ENCODE peak calls at places on chromosomes 11 and 22, in four cellular contexts. One of them, this sample, is unnamed.

GRCh38 chr22:44802071-44802700 is 49.8 kb downstream of the ARHGAP8 start:
- DNase-seq in non-pigmented ciliary epithelial cell: no peak
- DNase-seq in fibroblast of the aortic adventitia: no peak
- DNase-seq in NCI-H1436: no peak
- DNase-seq in this sample: no peak

GRCh38 chr11:121696177-121696863 is 243.6 kb upstream of the SORL1-AS1 start:
- DNase-seq in non-pigmented ciliary epithelial cell: no peak
- DNase-seq in fibroblast of the aortic adventitia: peak
- DNase-seq in NCI-H1436: no peak
- DNase-seq in this sample: peak

GRCh38 chr22:48760481-48761238 is 1067.0 kb downstream of the BRD1 start:
- DNase-seq in non-pigmented ciliary epithelial cell: no peak
- DNase-seq in fibroblast of the aortic adventitia: no peak
- DNase-seq in NCI-H1436: no peak
- DNase-seq in this sample: no peak

GRCh38 chr11:76807206-76807875 is 24.2 kb downstream of the TSKU start:
- DNase-seq in non-pigmented ciliary epithelial cell: no peak
- DNase-seq in fibroblast of the aortic adventitia: peak
- DNase-seq in NCI-H1436: peak
- DNase-seq in this sample: peak

GRCh38 chr11:27390959-27391326 is 27.9 kb upstream of the CCDC34 start:
- DNase-seq in non-pigmented ciliary epithelial cell: peak
- DNase-seq in fibroblast of the aortic adventitia: peak
- DNase-seq in NCI-H1436: no peak
- DNase-seq in this sample: no peak

GRCh38 chr22:50703726-50704509 is 31.3 kb downstream of the SHANK3 start:
- DNase-seq in non-pigmented ciliary epithelial cell: no peak
- DNase-seq in fibroblast of the aortic adventitia: no peak
- DNase-seq in NCI-H1436: no peak
- DNase-seq in this sample: no peak

GRCh38 chr11:16981651-16982194 is 32.5 kb downstream of the PLEKHA7 start:
- DNase-seq in non-pigmented ciliary epithelial cell: peak
- DNase-seq in fibroblast of the aortic adventitia: peak
- DNase-seq in NCI-H1436: no peak
- DNase-seq in this sample: no peak

GRCh38 chr11:106076421-106076922 is 675 bp downstream of the KBTBD3 start:
- DNase-seq in non-pigmented ciliary epithelial cell: no peak
- DNase-seq in fibroblast of the aortic adventitia: no peak
- DNase-seq in NCI-H1436: no peak
- DNase-seq in this sample: no peak

GRCh38 chr11:121351089-121351488 is 58.5 kb downstream of the SC5D start:
- DNase-seq in non-pigmented ciliary epithelial cell: no peak
- DNase-seq in fibroblast of the aortic adventitia: no peak
- DNase-seq in NCI-H1436: no peak
- DNase-seq in this sample: no peak

GRCh38 chr11:108672113-108672512 is 7.2 kb downstream of the DDX10 start:
- DNase-seq in non-pigmented ciliary epithelial cell: peak
- DNase-seq in fibroblast of the aortic adventitia: peak
- DNase-seq in NCI-H1436: no peak
- DNase-seq in this sample: no peak

GRCh38 chr22:32016081-32016480 is 27.0 kb upstream of the SLC5A1 start:
- DNase-seq in non-pigmented ciliary epithelial cell: no peak
- DNase-seq in fibroblast of the aortic adventitia: no peak
- DNase-seq in NCI-H1436: no peak
- DNase-seq in this sample: no peak

GRCh38 chr11:93017821-93018690 is 48.6 kb downstream of the MTNR1B start:
- DNase-seq in non-pigmented ciliary epithelial cell: no peak
- DNase-seq in fibroblast of the aortic adventitia: peak
- DNase-seq in NCI-H1436: no peak
- DNase-seq in this sample: no peak

GRCh38 chr22:40920526-40920925 is 30.7 kb upstream of the RBX1 start:
- DNase-seq in non-pigmented ciliary epithelial cell: no peak
- DNase-seq in fibroblast of the aortic adventitia: no peak
- DNase-seq in NCI-H1436: no peak
- DNase-seq in this sample: no peak

GRCh38 chr11:55966391-55966790 is 3.4 kb downstream of the OR10AG1 start:
- DNase-seq in non-pigmented ciliary epithelial cell: no peak
- DNase-seq in fibroblast of the aortic adventitia: no peak
- DNase-seq in NCI-H1436: no peak
- DNase-seq in this sample: no peak

GRCh38 chr11:72573380-72573949 is 100.8 kb downstream of the PDE2A start:
- DNase-seq in non-pigmented ciliary epithelial cell: no peak
- DNase-seq in fibroblast of the aortic adventitia: peak
- DNase-seq in NCI-H1436: peak
- DNase-seq in this sample: no peak

GRCh38 chr11:14270690-14271542 is 88.1 kb downstream of the RRAS2 start:
- DNase-seq in non-pigmented ciliary epithelial cell: no peak
- DNase-seq in fibroblast of the aortic adventitia: no peak
- DNase-seq in NCI-H1436: no peak
- DNase-seq in this sample: no peak

GRCh38 chr11:125075900-125076317 is 12.8 kb downstream of the SLC37A2 start:
- DNase-seq in non-pigmented ciliary epithelial cell: no peak
- DNase-seq in fibroblast of the aortic adventitia: no peak
- DNase-seq in NCI-H1436: no peak
- DNase-seq in this sample: no peak

GRCh38 chr11:42344204-42344792 is 884.8 kb upstream of the LRRC4C start:
- DNase-seq in non-pigmented ciliary epithelial cell: no peak
- DNase-seq in fibroblast of the aortic adventitia: no peak
- DNase-seq in NCI-H1436: no peak
- DNase-seq in this sample: no peak

GRCh38 chr11:33713162-33713913 is 12.7 kb upstream of the C11orf91 start:
- DNase-seq in non-pigmented ciliary epithelial cell: no peak
- DNase-seq in fibroblast of the aortic adventitia: peak
- DNase-seq in NCI-H1436: no peak
- DNase-seq in this sample: no peak

GRCh38 chr11:63620928-63621539 is 6.8 kb upstream of the PLAAT3 start:
- DNase-seq in non-pigmented ciliary epithelial cell: no peak
- DNase-seq in fibroblast of the aortic adventitia: no peak
- DNase-seq in NCI-H1436: peak
- DNase-seq in this sample: no peak

GRCh38 chr11:27938011-27938410 is 169.9 kb downstream of the KIF18A start:
- DNase-seq in non-pigmented ciliary epithelial cell: no peak
- DNase-seq in fibroblast of the aortic adventitia: peak
- DNase-seq in NCI-H1436: no peak
- DNase-seq in this sample: no peak

GRCh38 chr11:58675344-58676155 is 53.1 kb downstream of the CNTF start:
- DNase-seq in non-pigmented ciliary epithelial cell: peak
- DNase-seq in fibroblast of the aortic adventitia: peak
- DNase-seq in NCI-H1436: peak
- DNase-seq in this sample: peak

GRCh38 chr11:73980001-73980960 is 2.4 kb downstream of the UCP2 start:
- DNase-seq in non-pigmented ciliary epithelial cell: no peak
- DNase-seq in fibroblast of the aortic adventitia: no peak
- DNase-seq in NCI-H1436: peak
- DNase-seq in this sample: no peak

GRCh38 chr22:44555597-44555996 is 57.6 kb upstream of the RTL6 start:
- DNase-seq in non-pigmented ciliary epithelial cell: no peak
- DNase-seq in fibroblast of the aortic adventitia: no peak
- DNase-seq in NCI-H1436: no peak
- DNase-seq in this sample: no peak

GRCh38 chr22:31911565-31912401 is 32.6 kb upstream of the YWHAH start:
- DNase-seq in non-pigmented ciliary epithelial cell: no peak
- DNase-seq in fibroblast of the aortic adventitia: peak
- DNase-seq in NCI-H1436: no peak
- DNase-seq in this sample: no peak

GRCh38 chr11:14969922-14970323 is 2.2 kb downstream of the CALCA start:
- DNase-seq in non-pigmented ciliary epithelial cell: no peak
- DNase-seq in fibroblast of the aortic adventitia: peak
- DNase-seq in NCI-H1436: peak
- DNase-seq in this sample: no peak

GRCh38 chr11:1988667-1989317 is 8.8 kb downstream of the H19 start:
- DNase-seq in non-pigmented ciliary epithelial cell: no peak
- DNase-seq in fibroblast of the aortic adventitia: no peak
- DNase-seq in NCI-H1436: no peak
- DNase-seq in this sample: no peak

GRCh38 chr22:38762607-38763006 is 6.8 kb upstream of the SUN2 start:
- DNase-seq in non-pigmented ciliary epithelial cell: no peak
- DNase-seq in fibroblast of the aortic adventitia: no peak
- DNase-seq in NCI-H1436: peak
- DNase-seq in this sample: no peak

GRCh38 chr22:19178065-19178658 is 374 bp downstream of the SLC25A1 start:
- DNase-seq in non-pigmented ciliary epithelial cell: no peak
- DNase-seq in fibroblast of the aortic adventitia: peak
- DNase-seq in NCI-H1436: peak
- DNase-seq in this sample: no peak

GRCh38 chr11:93221539-93221938 is 23.7 kb upstream of the SLC36A4 start:
- DNase-seq in non-pigmented ciliary epithelial cell: no peak
- DNase-seq in fibroblast of the aortic adventitia: no peak
- DNase-seq in NCI-H1436: peak
- DNase-seq in this sample: peak

GRCh38 chr11:46353706-46354105 is 6.4 kb downstream of the DGKZ start:
- DNase-seq in non-pigmented ciliary epithelial cell: no peak
- DNase-seq in fibroblast of the aortic adventitia: no peak
- DNase-seq in NCI-H1436: no peak
- DNase-seq in this sample: no peak

GRCh38 chr11:45400594-45400993 is 114.5 kb upstream of the SYT13 start:
- DNase-seq in non-pigmented ciliary epithelial cell: peak
- DNase-seq in fibroblast of the aortic adventitia: peak
- DNase-seq in NCI-H1436: no peak
- DNase-seq in this sample: no peak

GRCh38 chr11:88041679-88042078 is 133.6 kb downstream of the RAB38 start:
- DNase-seq in non-pigmented ciliary epithelial cell: no peak
- DNase-seq in fibroblast of the aortic adventitia: no peak
- DNase-seq in NCI-H1436: no peak
- DNase-seq in this sample: no peak

GRCh38 chr11:118447423-118447822 is 11.1 kb downstream of the KMT2A start:
- DNase-seq in non-pigmented ciliary epithelial cell: no peak
- DNase-seq in fibroblast of the aortic adventitia: no peak
- DNase-seq in NCI-H1436: no peak
- DNase-seq in this sample: no peak